ENCODE peak calls at places on chromosomes 1 and 21, in six cellular contexts. One of them, this sample, is unnamed.

GRCh38 chr1:69088556-69088955 is 479.2 kb upstream of the LRRC7 start:
- DNase-seq in H1: no peak
- DNase-seq in HepG2: no peak
- DNase-seq in GM12892: no peak
- DNase-seq in GM12878: no peak
- DNase-seq in K562: no peak
- DNase-seq in this sample: no peak

GRCh38 chr1:192639607-192640368 is 3.8 kb downstream of the RGS13 start:
- DNase-seq in GM12878: peak; percentile 51
- DNase-seq in K562: no peak
- DNase-seq in H1: no peak
- DNase-seq in HepG2: no peak
- DNase-seq in GM12892: no peak
- DNase-seq in this sample: no peak

GRCh38 chr1:42674214-42674613 is 8.0 kb upstream of the YBX1 start:
- DNase-seq in HepG2: no peak
- DNase-seq in K562: no peak
- DNase-seq in H1: no peak
- DNase-seq in GM12878: no peak
- DNase-seq in GM12892: no peak
- DNase-seq in this sample: no peak

GRCh38 chr1:17569200-17570139 is 30.0 kb downstream of the ARHGEF10L start:
- DNase-seq in H1: no peak
- DNase-seq in GM12878: no peak
- DNase-seq in HepG2: peak; percentile 44
- DNase-seq in GM12892: no peak
- DNase-seq in K562: peak; percentile 75
- DNase-seq in this sample: no peak

GRCh38 chr1:173424786-173425407 is 52.2 kb upstream of the PRDX6 start:
- DNase-seq in H1: no peak
- DNase-seq in GM12892: no peak
- DNase-seq in GM12878: no peak
- DNase-seq in HepG2: no peak
- DNase-seq in K562: no peak
- DNase-seq in this sample: no peak

GRCh38 chr1:119603695-119604094 is 44.4 kb downstream of the ZNF697 start:
- DNase-seq in K562: no peak
- DNase-seq in HepG2: no peak
- DNase-seq in GM12878: no peak
- DNase-seq in H1: no peak
- DNase-seq in GM12892: no peak
- DNase-seq in this sample: no peak

GRCh38 chr1:153792631-153793041 is 17.4 kb downstream of the SLC27A3 start:
- DNase-seq in GM12892: no peak
- DNase-seq in GM12878: no peak
- DNase-seq in K562: no peak
- DNase-seq in H1: no peak
- DNase-seq in HepG2: no peak
- DNase-seq in this sample: no peak

GRCh38 chr21:45013271-45013841 is 61.0 kb upstream of the ADARB1 start:
- DNase-seq in H1: no peak
- DNase-seq in GM12878: no peak
- DNase-seq in K562: no peak
- DNase-seq in HepG2: peak; percentile 89
- DNase-seq in GM12892: no peak
- DNase-seq in this sample: no peak

GRCh38 chr1:3419415-3420204 is 34.9 kb upstream of the ARHGEF16 start:
- DNase-seq in K562: no peak
- DNase-seq in GM12878: no peak
- DNase-seq in HepG2: no peak
- DNase-seq in GM12892: no peak
- DNase-seq in H1: no peak
- DNase-seq in this sample: no peak

GRCh38 chr21:34889287-34889536 is 159.9 kb downstream of the RUNX1 start:
- DNase-seq in GM12892: no peak
- DNase-seq in H1: no peak
- DNase-seq in HepG2: peak; percentile 9
- DNase-seq in GM12878: no peak
- DNase-seq in K562: no peak
- DNase-seq in this sample: no peak

GRCh38 chr1:199157494-199157893 is 518.7 kb downstream of the PTPRC start:
- DNase-seq in H1: no peak
- DNase-seq in GM12892: no peak
- DNase-seq in HepG2: no peak
- DNase-seq in K562: no peak
- DNase-seq in GM12878: no peak
- DNase-seq in this sample: no peak

GRCh38 chr1:74766579-74766978 is 33.6 kb downstream of the TYW3 start:
- DNase-seq in H1: no peak
- DNase-seq in GM12892: no peak
- DNase-seq in GM12878: no peak
- DNase-seq in HepG2: no peak
- DNase-seq in K562: no peak
- DNase-seq in this sample: no peak

GRCh38 chr1:171841050-171841910 is at the start of gene DNM3:
- DNase-seq in GM12892: peak; percentile 85
- DNase-seq in HepG2: no peak
- DNase-seq in H1: peak; percentile 57
- DNase-seq in GM12878: no peak
- DNase-seq in K562: peak; percentile 96
- DNase-seq in this sample: peak; percentile 88

GRCh38 chr1:47574451-47575165 is 136.8 kb downstream of the FOXD2 start:
- DNase-seq in H1: no peak
- DNase-seq in K562: no peak
- DNase-seq in GM12892: no peak
- DNase-seq in HepG2: no peak
- DNase-seq in GM12878: no peak
- DNase-seq in this sample: no peak

GRCh38 chr21:33441489-33442477 is 38.0 kb downstream of the TMEM50B start:
- DNase-seq in GM12878: peak; percentile 91
- DNase-seq in GM12892: peak; percentile 32
- DNase-seq in HepG2: no peak
- DNase-seq in H1: no peak
- DNase-seq in K562: no peak
- DNase-seq in this sample: peak; percentile 31

GRCh38 chr1:52243221-52243987 is 101.5 kb downstream of the ZFYVE9 start:
- DNase-seq in HepG2: no peak
- DNase-seq in H1: no peak
- DNase-seq in GM12892: no peak
- DNase-seq in GM12878: no peak
- DNase-seq in K562: no peak
- DNase-seq in this sample: no peak

GRCh38 chr1:231322880-231323530 is 14.6 kb downstream of the EXOC8 start:
- DNase-seq in HepG2: no peak
- DNase-seq in GM12878: no peak
- DNase-seq in K562: no peak
- DNase-seq in H1: no peak
- DNase-seq in GM12892: no peak
- DNase-seq in this sample: no peak

GRCh38 chr21:34553199-34553952 is 41.4 kb upstream of the KCNE1 start:
- DNase-seq in GM12892: no peak
- DNase-seq in HepG2: no peak
- DNase-seq in GM12878: no peak
- DNase-seq in K562: no peak
- DNase-seq in H1: no peak
- DNase-seq in this sample: no peak

GRCh38 chr1:2334366-2334765 is 57.0 kb downstream of the MORN1 start:
- DNase-seq in HepG2: no peak
- DNase-seq in GM12892: no peak
- DNase-seq in GM12878: no peak
- DNase-seq in H1: no peak
- DNase-seq in K562: no peak
- DNase-seq in this sample: no peak

GRCh38 chr1:2337081-2337480 is 54.3 kb downstream of the MORN1 start:
- DNase-seq in HepG2: no peak
- DNase-seq in K562: no peak
- DNase-seq in H1: no peak
- DNase-seq in GM12892: no peak
- DNase-seq in GM12878: no peak
- DNase-seq in this sample: no peak

GRCh38 chr1:2334883-2335534 is 56.3 kb downstream of the MORN1 start:
- DNase-seq in H1: no peak
- DNase-seq in HepG2: no peak
- DNase-seq in K562: no peak
- DNase-seq in GM12892: no peak
- DNase-seq in GM12878: no peak
- DNase-seq in this sample: no peak

GRCh38 chr1:2336499-2336898 is 54.9 kb downstream of the MORN1 start:
- DNase-seq in H1: no peak
- DNase-seq in HepG2: no peak
- DNase-seq in GM12878: no peak
- DNase-seq in GM12892: no peak
- DNase-seq in K562: no peak
- DNase-seq in this sample: no peak

DNA sequence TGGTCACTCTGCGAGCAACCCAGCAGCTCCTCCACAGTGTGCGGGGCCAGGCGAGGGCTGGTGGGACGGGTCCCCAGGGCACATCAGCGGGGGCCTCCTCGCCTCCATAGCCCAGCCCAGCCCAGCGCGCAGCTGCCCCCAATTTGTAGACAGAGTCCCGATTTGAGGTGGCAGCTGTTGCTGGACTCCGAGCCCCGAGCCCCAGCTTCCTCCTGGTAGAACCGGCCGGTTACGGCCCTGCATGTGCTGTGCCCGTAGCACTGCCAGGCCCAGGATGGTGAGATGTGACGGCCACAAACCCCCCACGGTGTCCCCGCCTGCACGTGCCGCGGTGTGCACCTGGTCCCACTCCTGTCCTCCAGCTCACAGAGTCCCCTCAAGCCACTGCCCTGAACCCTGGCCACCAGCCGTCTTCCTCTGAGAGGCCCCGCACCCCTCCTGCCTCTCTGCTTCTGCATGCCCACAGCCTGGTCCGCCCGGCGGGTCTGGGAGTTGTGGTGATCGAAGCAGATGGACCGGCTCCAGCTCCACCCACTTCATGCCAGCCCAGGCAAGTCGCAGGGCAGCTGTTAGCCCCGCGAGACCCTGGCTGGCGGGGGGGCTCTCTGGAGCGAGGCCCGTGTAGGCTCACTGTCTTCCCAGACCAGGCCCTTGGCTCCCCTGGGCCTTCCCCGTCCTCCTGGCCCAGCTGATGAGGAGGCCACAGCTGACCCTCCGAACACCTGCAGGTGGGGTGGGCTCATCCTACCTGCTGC is 55.5 kb downstream of the MORN1 start:
- DNase-seq in GM12878: no peak
- DNase-seq in HepG2: no peak
- DNase-seq in K562: no peak
- DNase-seq in H1: no peak
- DNase-seq in GM12892: no peak
- DNase-seq in this sample: no peak
- TF ChIP-seq POLR2A in GM12878: no peak
- TF ChIP-seq POLR2A in HepG2: no peak
- TF ChIP-seq POLR2A in K562: no peak
- TF ChIP-seq POLR2A in H1: no peak
- TF ChIP-seq POLR2A in GM12892: no peak
- TF ChIP-seq POLR2A in this sample: no peak

DNA sequence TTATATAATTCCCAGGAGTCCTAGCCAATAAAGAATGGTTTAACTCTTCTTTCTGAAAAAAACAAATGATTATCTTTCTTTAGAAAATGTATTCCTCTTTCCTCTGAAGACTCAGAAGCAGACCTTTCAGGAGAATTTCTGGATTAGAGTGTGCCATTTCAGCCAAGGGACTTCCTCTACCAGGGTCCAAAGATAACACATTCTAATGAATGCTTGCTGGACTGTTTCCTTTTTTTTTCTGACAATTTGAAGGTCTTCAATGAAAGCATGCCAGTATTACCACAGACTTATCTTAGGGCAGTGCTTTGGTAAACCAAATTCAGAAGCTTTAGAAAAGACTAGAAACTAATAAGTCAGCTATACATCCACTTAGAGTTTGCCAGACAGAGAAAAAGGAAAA is 80.5 kb downstream of the RERE start:
- DNase-seq in H1: no peak
- DNase-seq in GM12878: no peak
- DNase-seq in GM12892: no peak
- DNase-seq in HepG2: peak; percentile 82
- DNase-seq in K562: no peak
- DNase-seq in this sample: no peak
- TF ChIP-seq TAF1 in H1: no peak
- TF ChIP-seq TAF1 in GM12878: no peak
- TF ChIP-seq TAF1 in GM12892: no peak
- TF ChIP-seq TAF1 in HepG2: no peak
- TF ChIP-seq TAF1 in K562: no peak
- TF ChIP-seq TAF1 in this sample: no peak

DNA sequence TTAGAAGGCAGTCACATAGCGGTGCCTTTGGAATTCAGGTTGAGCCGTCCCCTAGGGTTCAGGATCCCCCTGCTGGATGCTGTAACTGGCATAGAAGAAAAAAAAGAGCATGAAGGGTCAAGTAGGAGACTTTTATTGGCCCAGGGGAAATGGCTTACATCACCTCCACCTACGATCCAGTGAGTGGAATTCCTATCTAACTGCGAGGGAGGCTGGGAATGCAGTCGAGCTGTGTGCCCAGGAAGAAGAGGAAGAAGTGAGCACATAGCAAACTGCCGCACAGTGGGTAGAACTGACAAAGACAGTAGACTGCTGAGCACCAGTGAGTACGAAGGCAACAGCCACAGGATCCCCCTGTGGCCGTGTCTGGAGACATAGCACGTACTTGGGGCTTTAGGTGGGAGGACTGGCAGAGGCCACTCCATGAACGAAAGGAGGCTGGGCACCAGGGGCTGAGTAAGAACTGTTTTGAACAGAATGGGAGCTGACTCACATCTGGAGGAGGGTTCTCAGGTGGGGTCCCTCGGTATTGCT is 79.2 kb downstream of the RNF220 start:
- DNase-seq in GM12892: no peak
- DNase-seq in GM12878: no peak
- DNase-seq in K562: no peak
- DNase-seq in H1: peak; percentile 41
- DNase-seq in HepG2: peak; percentile 12
- DNase-seq in this sample: no peak
- TF ChIP-seq POLR2A in GM12892: no peak
- TF ChIP-seq POLR2A in GM12878: no peak
- TF ChIP-seq POLR2A in K562: no peak
- TF ChIP-seq POLR2A in H1: no peak
- TF ChIP-seq POLR2A in HepG2: no peak
- TF ChIP-seq POLR2A in this sample: no peak

GRCh38 chr1:30600258-30600657 is 123.1 kb downstream of the MATN1 start:
- DNase-seq in GM12892: no peak
- DNase-seq in K562: no peak
- DNase-seq in HepG2: no peak
- DNase-seq in GM12878: no peak
- DNase-seq in H1: no peak
- DNase-seq in this sample: no peak

GRCh38 chr1:30599721-30600120 is 123.7 kb downstream of the MATN1 start:
- DNase-seq in GM12892: no peak
- DNase-seq in K562: no peak
- DNase-seq in HepG2: no peak
- DNase-seq in H1: no peak
- DNase-seq in GM12878: no peak
- DNase-seq in this sample: no peak

GRCh38 chr1:30601316-30602085 is 121.9 kb downstream of the MATN1 start:
- DNase-seq in GM12878: no peak
- DNase-seq in HepG2: no peak
- DNase-seq in K562: no peak
- DNase-seq in H1: no peak
- DNase-seq in GM12892: no peak
- DNase-seq in this sample: no peak

GRCh38 chr1:30598571-30599114 is 124.7 kb downstream of the MATN1 start:
- DNase-seq in HepG2: no peak
- DNase-seq in GM12892: no peak
- DNase-seq in H1: no peak
- DNase-seq in GM12878: no peak
- DNase-seq in K562: no peak
- DNase-seq in this sample: no peak

GRCh38 chr1:30600706-30601105 is 122.7 kb downstream of the MATN1 start:
- DNase-seq in GM12892: no peak
- DNase-seq in K562: no peak
- DNase-seq in HepG2: no peak
- DNase-seq in H1: no peak
- DNase-seq in GM12878: no peak
- DNase-seq in this sample: no peak
- TF ChIP-seq TAF1 in GM12892: no peak
- TF ChIP-seq TAF1 in K562: no peak
- TF ChIP-seq TAF1 in HepG2: no peak
- TF ChIP-seq TAF1 in H1: no peak
- TF ChIP-seq TAF1 in GM12878: no peak
- TF ChIP-seq TAF1 in this sample: no peak

This sample was measured in GM12891.